ENCODE peak calls at places on chromosomes 6 and 20, in seven cellular contexts. J, Z, A, S, Y, U and I are unnamed samples.

GRCh38 chr6:139129284-139129683 is 5.6 kb upstream of the HECA start:
- DNase-seq in Y (no peak), A (no peak), Z (peak), S (no peak), J (no peak), U (no peak), I (no peak)

GRCh38 chr6:75934643-75935472 is 137.6 kb downstream of the IMPG1 start:
- DNase-seq in U (no peak), Y (peak), A (peak), Z (peak), S (no peak), J (peak), I (no peak)

GRCh38 chr20:31906001-31906400 is 35.6 kb downstream of the TTLL9 start:
- DNase-seq in J (no peak), Z (no peak), A (no peak), Y (no peak), U (no peak), S (no peak), I (no peak)

GRCh38 chr6:158266131-158266530 is 46.1 kb upstream of the TULP4 start:
- DNase-seq in Y (no peak), S (no peak), J (no peak), A (no peak), Z (no peak), U (no peak), I (no peak)

GRCh38 chr6:107244082-107244741 is 128.9 kb upstream of the BEND3 start:
- DNase-seq in A (no peak), Z (no peak), J (no peak), U (no peak), Y (no peak), S (no peak), I (no peak)

GRCh38 chr6:165641672-165642156 is 21.3 kb downstream of the PDE10A start:
- DNase-seq in S (no peak), Y (no peak), J (no peak), Z (no peak), A (peak), U (no peak), I (no peak)

GRCh38 chr6:169371344-169372144 is 117.9 kb upstream of the THBS2 start:
- DNase-seq in Z (peak), U (no peak), A (no peak), S (no peak), Y (no peak), J (no peak), I (no peak)

GRCh38 chr20:55086421-55086820 is 611.0 kb downstream of the DOK5 start:
- DNase-seq in S (no peak), A (no peak), Z (no peak), J (no peak), Y (no peak), U (no peak), I (no peak)

GRCh38 chr6:44472250-44472945 is 84.9 kb downstream of the CDC5L start:
- DNase-seq in J (no peak), Y (no peak), S (no peak), A (no peak), U (no peak), Z (no peak), I (no peak)